ENCODE peak calls at places on chromosomes 4 and X, in seven cellular contexts. O is AG09319; D is iris pigment epithelial cell; Q is CD8-positive, alpha-beta memory T cell; W is naive B cell; Z is right lobe of liver; V is foreskin melanocyte. C is an unnamed sample.

GRCh38 chrX:70960728-70961127 is 29.8 kb upstream of the SLC7A3 start:
- DNase-seq in O (no peak), Z (no peak), V (no peak), Q (no peak), W (no peak), D (peak), C (no peak)

GRCh38 chrX:1451676-1452496 is 823 bp downstream of the ASMTL start:
- DNase-seq in W (no peak), Z (no peak), Q (no peak), V (no peak), O (no peak), D (no peak), C (no peak)

GRCh38 chrX:130916636-130917422 is 13.8 kb upstream of the ENOX2 start:
- DNase-seq in V (no peak), W (peak), Q (peak), D (peak), O (no peak), Z (no peak), C (no peak)

GRCh38 chr4:129600898-129601297 is 504.9 kb downstream of the C4orf33 start:
- DNase-seq in Z (no peak), O (no peak), W (no peak), Q (no peak), D (no peak), V (no peak), C (no peak)

GRCh38 chr4:96035727-96036126 is 195.8 kb downstream of the PDHA2 start:
- DNase-seq in D (peak), V (peak), O (no peak), W (no peak), Q (no peak), Z (no peak), C (no peak)

GRCh38 chrX:6708676-6709075 is 173.8 kb upstream of the VCX3A start:
- DNase-seq in O (no peak), W (no peak), D (no peak), V (no peak), Q (no peak), Z (no peak), C (no peak)

GRCh38 chr4:162461952-162462351 is 298.2 kb upstream of the FSTL5 start:
- DNase-seq in Q (no peak), O (no peak), D (peak), V (no peak), Z (no peak), W (no peak), C (no peak)

GRCh38 chr4:94442251-94442650 is 9.5 kb upstream of the PDLIM5 start:
- DNase-seq in V (no peak), W (no peak), O (no peak), Z (no peak), Q (no peak), D (no peak), C (no peak)

GRCh38 chr4:73066928-73067327 is 2.6 kb downstream of the COX18 start:
- DNase-seq in D (no peak), W (no peak), Q (peak), Z (no peak), O (no peak), V (no peak), C (no peak)

GRCh38 chrX:130566028-130566683 is 164.4 kb downstream of the RBMX2 start:
- DNase-seq in W (no peak), Q (no peak), D (no peak), Z (no peak), O (no peak), V (no peak), C (no peak)

GRCh38 chrX:74500555-74500954 is 79.3 kb downstream of the SLC16A2 start:
- DNase-seq in O (no peak), W (no peak), V (no peak), Z (no peak), Q (no peak), D (no peak), C (no peak)

GRCh38 chr4:183422962-183423653 is 21.3 kb upstream of the CDKN2AIP start:
- DNase-seq in Z (no peak), D (peak), W (no peak), V (peak), Q (no peak), O (no peak), C (no peak)

GRCh38 chrX:120144178-120144844 is 14.1 kb upstream of the RHOXF2 start:
- DNase-seq in W (no peak), V (no peak), D (no peak), Q (no peak), Z (no peak), O (no peak), C (no peak)

GRCh38 chr4:100492129-100492528 is 25.7 kb downstream of the EMCN start:
- DNase-seq in V (no peak), Q (no peak), Z (no peak), O (no peak), W (no peak), D (no peak), C (no peak)

GRCh38 chrX:45697591-45697990 is 496.9 kb upstream of the DIPK2B start:
- DNase-seq in W (no peak), O (no peak), Q (no peak), D (peak), Z (no peak), V (no peak), C (no peak)

GRCh38 chr4:169957785-169958184 is 68.4 kb downstream of the MFAP3L start:
- DNase-seq in Z (no peak), V (peak), W (no peak), O (no peak), Q (no peak), D (no peak), C (no peak)

GRCh38 chrX:48833531-48834138 is 1.8 kb downstream of the PCSK1N start:
- DNase-seq in O (no peak), W (no peak), D (no peak), V (no peak), Q (no peak), Z (no peak), C (no peak)

GRCh38 chr4:10047967-10048366 is 26.7 kb upstream of the SLC2A9 start:
- DNase-seq in O (no peak), V (no peak), Q (no peak), Z (no peak), D (no peak), W (no peak), C (no peak)

GRCh38 chr4:81442479-81443085 is 29.1 kb downstream of the RASGEF1B start:
- DNase-seq in D (no peak), O (no peak), V (no peak), W (no peak), Q (no peak), Z (no peak), C (no peak)

GRCh38 chr4:169136330-169136729 is 126.3 kb upstream of the CBR4 start:
- DNase-seq in V (no peak), Z (no peak), Q (no peak), O (no peak), D (no peak), W (no peak), C (no peak)

GRCh38 chr4:112951362-112951962 is 98.0 kb upstream of the ANK2 start:
- DNase-seq in Q (no peak), O (no peak), V (no peak), D (peak), W (no peak), Z (no peak), C (no peak)

GRCh38 chrX:131747173-131747572 is 203.3 kb downstream of the OR13H1 start:
- DNase-seq in Z (peak), O (peak), D (peak), V (no peak), W (peak), Q (peak), C (no peak)

GRCh38 chr4:88745581-88746163 is 48.0 kb upstream of the NAP1L5 start:
- DNase-seq in Q (no peak), Z (no peak), D (no peak), V (no peak), W (no peak), O (no peak), C (no peak)

GRCh38 chr4:54657556-54658313 is at the start of gene KIT:
- DNase-seq in O (no peak), Z (peak), Q (peak), W (peak), D (no peak), V (peak), C (peak)

GRCh38 chr4:146976145-146976544 is 30.5 kb upstream of the TTC29 start:
- DNase-seq in Q (no peak), Z (no peak), D (no peak), O (no peak), V (no peak), W (no peak), C (no peak)

GRCh38 chr4:68070302-68070701 is 59.4 kb downstream of the TMPRSS11F start:
- DNase-seq in D (no peak), V (no peak), W (no peak), Z (no peak), Q (no peak), O (no peak), C (no peak)

GRCh38 chr4:8778301-8778700 is 93.3 kb downstream of the HMX1 start:
- DNase-seq in D (no peak), Q (no peak), O (no peak), W (no peak), Z (no peak), V (no peak), C (no peak)

GRCh38 chr4:124018383-124019317 is 622.1 kb downstream of the SPRY1 start:
- DNase-seq in W (peak), Q (no peak), D (peak), V (peak), O (peak), Z (peak), C (no peak)

GRCh38 chr4:139582044-139582443 is 26.0 kb upstream of the SETD7 start:
- DNase-seq in O (no peak), V (no peak), Z (no peak), D (peak), Q (no peak), W (no peak), C (no peak)

GRCh38 chr4:33218238-33218637 is 2498.1 kb downstream of the PCDH7 start:
- DNase-seq in D (no peak), O (no peak), V (no peak), W (no peak), Z (no peak), Q (no peak), C (no peak)

GRCh38 chr4:178953447-178954120 is 1511.3 kb upstream of the AGA start:
- DNase-seq in D (no peak), W (no peak), V (no peak), O (no peak), Q (no peak), Z (no peak), C (no peak)

GRCh38 chr4:123102897-123103489 is 180.6 kb upstream of the NUDT6 start:
- DNase-seq in Q (peak), O (peak), D (peak), W (peak), V (peak), Z (no peak), C (no peak)

GRCh38 chr4:115154826-115155225 is 41.4 kb upstream of the NDST4 start:
- DNase-seq in Q (no peak), Z (no peak), V (peak), D (no peak), O (peak), W (no peak), C (no peak)

GRCh38 chr4:82421796-82422560 is 8.3 kb downstream of the HNRNPDL start:
- DNase-seq in Z (no peak), Q (no peak), O (no peak), W (no peak), D (no peak), V (no peak), C (no peak)

GRCh38 chrX:52865328-52865980 is 2.4 kb downstream of the XAGE3 start:
- DNase-seq in Q (no peak), V (no peak), O (no peak), Z (no peak), W (no peak), D (peak), C (no peak)